ENCODE peak calls at places on chromosomes 7 and 10, in ten cellular contexts. L is lower leg skin; M is brain microvascular endothelial cell; Z is SW480; Y is stimulated activated naive B cell treated with anti-CD40 and anti-IgM and Interleukin-4, amounts not matched to agents 10 μg/mL and 1 μg/mL and 100 μg/mL, for 72 hours; S is activated naive CD4-positive, alpha-beta T cell treated with anti-CD3 and anti-CD28 coated beads, Interleukin-2, amount 50 U/mL, for 72 hours; U is adipocyte; Q is DMS153; X is left ventricle myocardium superior; F is MCF 10A. D is an unnamed sample.

GRCh38 chr10:52276982-52277381 is 37.1 kb upstream of the DKK1 start:
- DNase-seq in Y (no peak), Q (no peak), F (no peak), M (no peak), U (no peak), L (no peak), X (no peak), S (no peak), Z (no peak), D (no peak)

GRCh38 chr10:101065479-101066145 is 3.8 kb downstream of the KAZALD1 start:
- DNase-seq in L (no peak), F (no peak), M (no peak), U (peak), S (no peak), Z (no peak), Y (no peak), Q (no peak), X (no peak), D (no peak)

GRCh38 chr10:79178614-79179403 is 110.0 kb downstream of the ZMIZ1 start:
- DNase-seq in Z (no peak), M (peak), X (peak), L (no peak), U (peak), F (no peak), Q (no peak), S (no peak), Y (no peak), D (no peak)

GRCh38 chr7:133675510-133676218 is 422.8 kb downstream of the EXOC4 start:
- DNase-seq in X (no peak), F (no peak), Q (no peak), L (no peak), S (no peak), Z (no peak), U (no peak), Y (no peak), M (no peak), D (no peak)

GRCh38 chr7:30135551-30136271 is 925 bp downstream of the MTURN start:
- DNase-seq in Y (peak), U (peak), M (peak), S (peak), L (peak), X (peak), Q (peak), Z (peak), F (peak), D (peak)

GRCh38 chr7:26508481-26508880 is 216.8 kb downstream of the SNX10 start:
- DNase-seq in Y (no peak), Q (peak), Z (peak), X (no peak), F (no peak), U (no peak), L (no peak), M (no peak), S (no peak), D (peak)

GRCh38 chr10:129932996-129933395 is 31.1 kb downstream of the EBF3 start:
- DNase-seq in L (peak), S (no peak), X (no peak), Z (no peak), Y (no peak), Q (no peak), F (no peak), M (no peak), U (no peak), D (no peak)

GRCh38 chr10:116183733-116184447 is 89.1 kb downstream of the GFRA1 start:
- DNase-seq in U (peak), X (no peak), F (peak), Y (no peak), L (no peak), Z (peak), M (peak), S (no peak), Q (no peak), D (no peak)

GRCh38 chr10:51035344-51035743 is 38.9 kb upstream of the PRKG1 start:
- DNase-seq in L (no peak), Y (no peak), X (no peak), U (no peak), F (no peak), S (no peak), M (no peak), Q (no peak), Z (no peak), D (no peak)

GRCh38 chr7:55094122-55094690 is 75.4 kb downstream of the EGFR start:
- DNase-seq in S (no peak), M (no peak), Y (no peak), X (no peak), F (no peak), Q (no peak), Z (no peak), U (no peak), L (no peak), D (no peak)

GRCh38 chr10:130929422-130930325 is 381.8 kb downstream of the TCERG1L start:
- DNase-seq in F (no peak), X (no peak), U (no peak), L (no peak), S (no peak), Y (no peak), Q (peak), Z (peak), M (no peak), D (peak)

GRCh38 chr7:23544913-23545354 is 13.2 kb upstream of the TRA2A start:
- DNase-seq in M (peak), S (no peak), Q (no peak), Z (peak), F (peak), X (no peak), U (peak), L (no peak), Y (peak), D (peak)

GRCh38 chr10:89392974-89393373 is 551 bp downstream of the IFIT1 start:
- DNase-seq in S (no peak), M (peak), Y (no peak), F (peak), X (no peak), U (peak), L (no peak), Z (no peak), Q (no peak), D (no peak)

GRCh38 chr10:12777840-12778585 is 223.5 kb downstream of the CCDC3 start:
- DNase-seq in F (no peak), S (no peak), Z (no peak), X (peak), U (no peak), Y (no peak), Q (no peak), M (no peak), L (no peak), D (no peak)